ENCODE peak calls at places on chromosomes 6 and 20, in ten cellular contexts. S, M, L, E, T, N, D, J, Q and A are unnamed samples.

GRCh38 chr6:161048636-161049035 is 57.1 kb downstream of the MAP3K4 start:
- DNase-seq in J (no peak), Q (no peak), D (peak; percentile 54), E (peak; percentile 77), N (no peak), S (no peak), T (peak; percentile 63), L (no peak), M (no peak), A (no peak)

GRCh38 chr6:168166627-168167026 is 87.6 kb upstream of the FRMD1 start:
- DNase-seq in N (no peak), Q (no peak), J (no peak), S (no peak), E (no peak), T (no peak), M (no peak), L (no peak), D (no peak), A (no peak)

GRCh38 chr6:4351506-4351852 is 216.1 kb upstream of the ECI2 start:
- DNase-seq in J (no peak), D (no peak), T (no peak), M (no peak), E (no peak), N (no peak), Q (peak; percentile 16), L (no peak), S (no peak), A (no peak)

GRCh38 chr6:27758471-27758870 is 153.7 kb downstream of the OR2B2 start:
- DNase-seq in L (no peak), T (no peak), D (no peak), Q (no peak), S (no peak), E (no peak), M (no peak), N (no peak), J (peak; percentile 30), A (no peak)

GRCh38 chr6:105005446-105005845 is 48.5 kb downstream of the LIN28B start:
- DNase-seq in N (no peak), E (no peak), S (no peak), D (no peak), M (peak; percentile 13), Q (no peak), L (no peak), T (no peak), J (no peak), A (no peak)

GRCh38 chr6:11432713-11433450 is 104.7 kb upstream of the TMEM170B start:
- DNase-seq in L (no peak), J (no peak), S (no peak), Q (no peak), M (no peak), D (peak; percentile 96), N (no peak), T (peak; percentile 63), E (peak; percentile 67), A (no peak)

GRCh38 chr6:139028242-139028657 is 295 bp upstream of the ABRACL start:
- DNase-seq in J (peak; percentile 92), N (no peak), S (no peak), D (no peak), L (no peak), Q (no peak), T (no peak), E (no peak), M (no peak), A (no peak)

GRCh38 chr20:644692-645317 is 8.2 kb downstream of the SRXN1 start:
- DNase-seq in D (no peak), S (no peak), T (no peak), J (no peak), N (no peak), L (no peak), E (no peak), M (no peak), Q (no peak), A (no peak)

GRCh38 chr6:170370413-170370812 is 63.9 kb downstream of the FAM120B start:
- DNase-seq in J (no peak), N (no peak), E (no peak), D (no peak), S (no peak), L (peak; percentile 44), Q (no peak), M (no peak), T (no peak), A (peak; percentile 54)

GRCh38 chr6:129210684-129211083 is 327.7 kb downstream of the LAMA2 start:
- DNase-seq in N (no peak), M (no peak), E (no peak), Q (no peak), L (no peak), D (no peak), S (no peak), T (no peak), J (no peak), A (no peak)

GRCh38 chr6:39855356-39855995 is 63.3 kb downstream of the DAAM2 start:
- DNase-seq in Q (no peak), D (peak; percentile 69), T (peak; percentile 56), L (no peak), M (no peak), S (no peak), E (no peak), N (no peak), J (no peak), A (no peak)

GRCh38 chr20:22827916-22828315 is 207.2 kb upstream of the SSTR4 start:
- DNase-seq in Q (no peak), E (no peak), L (no peak), N (no peak), D (no peak), S (no peak), J (no peak), T (no peak), M (no peak), A (no peak)

GRCh38 chr20:63016514-63017075 is 9.8 kb upstream of the BHLHE23 start:
- DNase-seq in N (no peak), J (peak; percentile 1), Q (no peak), M (no peak), D (no peak), E (no peak), S (no peak), T (no peak), L (no peak), A (peak; percentile 0)

GRCh38 chr6:20952605-20953004 is 418.3 kb downstream of the CDKAL1 start:
- DNase-seq in T (peak; percentile 69), D (peak; percentile 88), E (peak; percentile 80), L (no peak), J (no peak), M (no peak), N (no peak), Q (no peak), S (no peak), A (no peak)

GRCh38 chr20:5342031-5342430 is 25.3 kb upstream of the PROKR2 start:
- DNase-seq in M (no peak), N (no peak), T (no peak), L (no peak), J (no peak), D (no peak), Q (no peak), E (no peak), S (no peak), A (no peak)

GRCh38 chr6:150118208-150118607 is 24.6 kb upstream of the PPP1R14C start:
- DNase-seq in M (no peak), E (no peak), Q (no peak), S (no peak), J (no peak), D (no peak), N (no peak), T (no peak), L (no peak), A (no peak)

GRCh38 chr6:167824591-167825041 is 2.1 kb upstream of the AFDN start:
- DNase-seq in Q (peak; percentile 45), J (no peak), M (peak; percentile 23), N (no peak), L (no peak), D (peak; percentile 73), S (no peak), E (no peak), T (peak; percentile 63), A (no peak)

GRCh38 chr6:63624091-63624490 is 11.5 kb upstream of the PHF3 start:
- DNase-seq in L (no peak), S (no peak), M (no peak), E (no peak), J (no peak), Q (no peak), D (no peak), T (no peak), N (no peak), A (no peak)

GRCh38 chr20:37777012-37777411 is 83.2 kb downstream of the CTNNBL1 start:
- DNase-seq in E (no peak), L (no peak), T (no peak), N (no peak), J (no peak), M (no peak), D (no peak), S (no peak), Q (no peak), A (no peak)

GRCh38 chr20:63014710-63015109 is 7.9 kb upstream of the BHLHE23 start:
- DNase-seq in T (no peak), M (no peak), L (no peak), D (no peak), S (no peak), N (no peak), E (no peak), Q (no peak), J (peak; percentile 95), A (no peak)

GRCh38 chr20:7841967-7842301 is 98.3 kb downstream of the HAO1 start:
- DNase-seq in D (peak; percentile 77), J (no peak), L (no peak), S (peak; percentile 45), N (no peak), M (peak; percentile 40), Q (peak; percentile 17), T (peak; percentile 83), E (peak; percentile 75), A (no peak)

GRCh38 chr6:41602422-41602743 is 35.9 kb upstream of the MDFI start:
- DNase-seq in Q (no peak), M (no peak), T (no peak), S (no peak), L (no peak), N (no peak), D (no peak), E (no peak), J (no peak), A (no peak)

GRCh38 chr20:32333181-32333987 is 24.7 kb upstream of the ASXL1 start:
- DNase-seq in E (no peak), M (peak; percentile 4), L (peak; percentile 64), S (no peak), N (no peak), J (no peak), T (no peak), D (no peak), Q (no peak), A (no peak)